ENCODE peak calls at places on chromosomes 1 and 21, in ten cellular contexts. Y is body of pancreas, F is neural progenitor cell, G is tibial nerve, C is brain microvascular endothelial cell, K is pancreas, Z is breast epithelium, P is adrenal gland, S is IMR-90, N is cardiac muscle cell. X is an unnamed sample. For H3K27me3, the result is how much of the 10 kb centered on the place peaks cover.

GRCh38 chr1:28112388-28113311 is 24.2 kb upstream of the EYA3 start:
- DNase-seq in Y (peak), S (peak), C (peak), Z (no peak), N (no peak), P (peak), K (peak), G (no peak), F (peak), X (no peak)

GRCh38 chr1:209988706-209989105 is 50.7 kb downstream of the SYT14 start:
- DNase-seq in Z (no peak), C (no peak), G (no peak), F (no peak), N (no peak), S (no peak), K (no peak), P (no peak), Y (no peak), X (no peak)

GRCh38 chr1:218938259-218938658 is 235.4 kb upstream of the LYPLAL1 start:
- DNase-seq in S (no peak), N (no peak), C (no peak), K (no peak), P (no peak), Y (no peak), F (no peak), Z (no peak), G (no peak), X (no peak)

GRCh38 chr1:58477390-58477789 is 69.1 kb downstream of the OMA1 start:
- DNase-seq in G (no peak), Y (no peak), C (no peak), K (no peak), Z (no peak), F (no peak), S (no peak), N (no peak), P (no peak), X (no peak)

GRCh38 chr1:220300442-220301121 is 28.3 kb upstream of the RAB3GAP2 start:
- DNase-seq in P (peak), S (peak), G (peak), Z (peak), K (peak), Y (peak), F (peak), C (peak), N (peak), X (peak)

GRCh38 chr21:41187537-41188025 is 19.6 kb downstream of the BACE2 start:
- DNase-seq in Z (no peak), Y (no peak), G (no peak), C (no peak), P (no peak), N (no peak), K (no peak), F (no peak), S (no peak), X (no peak)

GRCh38 chr1:117826119-117826518 is 103.3 kb downstream of the GDAP2 start:
- DNase-seq in K (no peak), S (no peak), N (no peak), Z (no peak), Y (no peak), P (no peak), C (no peak), F (no peak), G (no peak), X (no peak)

GRCh38 chr1:16177306-16177705 is 21.4 kb upstream of the EPHA2 start:
- DNase-seq in F (no peak), G (no peak), P (no peak), K (no peak), Y (no peak), C (no peak), S (no peak), N (no peak), Z (no peak), X (no peak)

GRCh38 chr1:66341446-66342089 is 192.4 kb upstream of the SGIP1 start:
- DNase-seq in G (no peak), S (no peak), P (no peak), C (no peak), F (no peak), K (no peak), Y (no peak), N (no peak), Z (no peak), X (no peak)

GRCh38 chr1:81678779-81679178 is 122.0 kb upstream of the ADGRL2 start:
- DNase-seq in P (no peak), Y (no peak), S (no peak), N (no peak), C (no peak), K (no peak), Z (no peak), F (no peak), G (no peak), X (no peak)

GRCh38 chr1:31381394-31382287 is 8.8 kb upstream of the FABP3 start:
- DNase-seq in G (no peak), S (no peak), K (no peak), Y (no peak), N (peak), C (no peak), F (no peak), Z (no peak), P (no peak), X (no peak)

GRCh38 chr1:204728045-204728444 is 42.5 kb upstream of the LRRN2 start:
- DNase-seq in F (no peak), P (no peak), G (no peak), K (no peak), N (no peak), Y (no peak), S (no peak), Z (no peak), C (no peak), X (no peak)

GRCh38 chr1:207124389-207124788 is 20.4 kb downstream of the C4BPA start:
- DNase-seq in P (no peak), N (no peak), Y (no peak), G (no peak), C (no peak), K (no peak), Z (no peak), S (no peak), F (no peak), X (no peak)

GRCh38 chr1:205455581-205456382 is at the start of gene BLACAT1:
- DNase-seq in S (no peak), Z (no peak), C (no peak), N (no peak), K (no peak), F (peak), P (no peak), Y (no peak), G (no peak), X (no peak)

GRCh38 chr1:236953161-236953560 is 51.1 kb downstream of the MT1HL1 start:
- DNase-seq in Y (no peak), G (no peak), F (peak), S (no peak), Z (no peak), C (no peak), P (no peak), K (no peak), N (no peak), X (no peak)

GRCh38 chr1:172145656-172146055 is 274.8 kb upstream of the C1orf105 start:
- DNase-seq in Z (no peak), Y (no peak), S (no peak), N (no peak), G (no peak), K (no peak), P (no peak), C (no peak), F (no peak), X (no peak)

GRCh38 chr1:68143633-68144032 is 88.7 kb downstream of the WLS start:
- DNase-seq in G (no peak), K (no peak), F (no peak), C (no peak), Z (no peak), N (no peak), S (no peak), Y (no peak), P (no peak), X (no peak)

GRCh38 chr1:65149391-65149729 is 1.4 kb downstream of the AK4 start:
- DNase-seq in P (no peak), N (no peak), G (no peak), Y (no peak), C (no peak), F (peak), S (no peak), K (no peak), Z (no peak), X (no peak)

GRCh38 chr1:109274533-109275476 is 8.1 kb downstream of the PSRC1 start:
- DNase-seq in K (peak), Y (peak), Z (peak), F (no peak), P (no peak), G (peak), S (peak), C (no peak), N (no peak), X (no peak)

GRCh38 chr1:47298025-47298699 is 15.8 kb downstream of the STIL start:
- DNase-seq in S (no peak), Z (no peak), N (no peak), K (no peak), C (no peak), F (no peak), G (no peak), P (no peak), Y (no peak), X (no peak)

GRCh38 chr1:63674238-63674864 is 81.1 kb downstream of the PGM1 start:
- DNase-seq in Z (peak), G (peak), N (peak), C (peak), P (peak), F (peak), K (peak), Y (peak), S (peak), X (peak)

GRCh38 chr1:115317101-115318012 is 20.7 kb downstream of the NGF start:
- DNase-seq in N (no peak), S (peak), Z (no peak), Y (no peak), K (no peak), G (no peak), C (no peak), P (no peak), F (no peak), X (no peak)

GRCh38 chr1:27011976-27012563 is 580 bp downstream of the TENT5B start:
- DNase-seq in S (no peak), F (no peak), Y (no peak), K (no peak), N (no peak), P (no peak), Z (no peak), G (no peak), C (no peak), X (no peak)

GRCh38 chr1:217896490-217896889 is 265.3 kb downstream of the SPATA17 start:
- DNase-seq in G (no peak), N (no peak), Z (no peak), Y (no peak), P (no peak), F (no peak), K (no peak), C (no peak), S (no peak), X (no peak)

GRCh38 chr21:34807146-34807880 is 138.5 kb downstream of the CLIC6 start:
- DNase-seq in Y (no peak), F (no peak), K (no peak), N (no peak), S (peak), G (no peak), P (peak), Z (no peak), C (peak), X (peak)

GRCh38 chr1:189939967-189940366 is 537.7 kb downstream of the BRINP3 start:
- DNase-seq in F (no peak), N (no peak), Z (no peak), Y (no peak), P (no peak), G (no peak), S (peak), K (no peak), C (no peak), X (no peak)

GRCh38 chr1:164723296-164723731 is 164.3 kb downstream of the PBX1 start:
- DNase-seq in G (no peak), S (no peak), Z (no peak), P (no peak), F (no peak), N (no peak), K (peak), C (no peak), Y (peak), X (no peak)

GRCh38 chr1:94514095-94514727 is 27.3 kb downstream of the F3 start:
- DNase-seq in S (peak), G (no peak), K (no peak), F (peak), C (peak), N (peak), Z (no peak), Y (peak), P (peak), X (no peak)

GRCh38 chr1:13781228-13781627 is 81.2 kb downstream of the PRDM2 start:
- DNase-seq in Z (no peak), S (no peak), N (no peak), C (no peak), G (no peak), Y (no peak), F (no peak), K (no peak), P (no peak), X (no peak)
- H3K27ac ChIP-seq in Z (peak), S (no peak), N (no peak), C (no peak), G (no peak), Y (no peak), F (no peak), K (no peak), P (peak), X (peak)

GRCh38 chr1:52404975-52405338 is 555 bp downstream of the PRPF38A start:
- DNase-seq in F (no peak), G (no peak), K (no peak), Z (no peak), S (no peak), Y (no peak), P (no peak), N (no peak), C (no peak), X (no peak)
- TF ChIP-seq CTCF in F (no peak), G (no peak), K (no peak), Z (no peak), S (no peak), Y (no peak), P (no peak), N (no peak), C (no peak), X (no peak)

DNA sequence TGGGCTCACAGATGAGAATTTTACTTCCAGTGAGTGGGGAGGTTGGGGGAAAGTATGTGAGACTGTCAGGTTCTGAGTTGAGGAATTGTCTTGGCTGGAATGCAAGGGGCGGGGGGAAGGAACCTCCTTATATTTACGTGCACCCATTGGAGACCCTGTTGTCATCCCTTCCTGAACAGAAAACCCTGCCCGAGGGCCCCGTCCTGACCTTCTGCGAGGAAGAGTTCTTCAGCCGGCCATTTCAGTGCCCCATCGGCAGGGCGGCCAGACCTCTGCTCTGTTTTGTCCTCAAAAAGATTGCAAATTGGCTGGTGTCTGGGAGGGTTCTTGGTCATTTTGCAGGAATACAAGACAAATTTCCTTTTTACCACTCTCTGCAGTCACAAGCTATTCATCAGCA is 7.1 kb downstream of the KIF26B start:
- DNase-seq in N (no peak), F (no peak), Y (no peak), K (no peak), P (no peak), Z (no peak), G (no peak), S (no peak), C (no peak), X (no peak)
- H3K27me3 ChIP-seq in N (under half), F (under half), Y (under half), K (under half), P (under half), Z (under half), G (under half), S (under half), C (under half), X (under half)

GRCh38 chr1:161373442-161373841 is 5.8 kb upstream of the CFAP126 start:
- DNase-seq in N (no peak), Z (no peak), K (no peak), S (no peak), F (no peak), G (no peak), P (no peak), C (no peak), Y (no peak), X (no peak)

GRCh38 chr1:161364332-161364731 is 3.3 kb downstream of the CFAP126 start:
- DNase-seq in P (no peak), N (no peak), G (no peak), K (no peak), Y (no peak), F (no peak), C (no peak), S (no peak), Z (no peak), X (no peak)

GRCh38 chr1:161365207-161365606 is 2.5 kb downstream of the CFAP126 start:
- DNase-seq in K (no peak), C (no peak), F (no peak), N (no peak), Y (no peak), P (no peak), G (no peak), Z (no peak), S (no peak), X (no peak)

GRCh38 chr1:161367684-161368398 is at the start of gene CFAP126:
- DNase-seq in S (peak), G (no peak), Y (peak), N (peak), Z (peak), F (peak), K (peak), P (peak), C (peak), X (no peak)
- H3K27ac ChIP-seq in S (no peak), G (peak), Y (peak), N (peak), Z (peak), F (no peak), K (peak), P (peak), C (peak), X (no peak)

DNA sequence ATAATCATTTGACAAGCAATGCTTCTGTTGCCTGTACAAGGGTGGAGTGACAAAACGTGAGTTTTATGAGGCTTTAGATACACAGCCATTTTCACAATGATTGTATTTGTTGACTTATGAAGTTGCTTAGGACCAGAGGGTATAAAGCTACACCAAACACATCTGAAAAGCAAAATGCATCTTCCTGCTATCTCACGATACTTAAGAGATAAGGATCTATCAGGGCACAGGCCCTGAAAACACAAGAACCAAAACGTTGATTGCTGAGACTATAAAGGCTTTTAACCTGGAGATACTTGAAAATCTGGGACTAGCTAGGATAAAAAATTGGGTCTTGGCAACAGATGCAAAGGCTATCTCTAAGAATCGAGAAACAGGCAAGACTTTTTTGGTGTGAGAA is 115.7 kb downstream of the SLC5A9 start:
- DNase-seq in F (no peak), Y (no peak), G (no peak), K (no peak), Z (no peak), S (no peak), C (no peak), N (no peak), P (no peak), X (no peak)
- TF ChIP-seq CTCF in F (no peak), Y (no peak), G (no peak), K (no peak), Z (no peak), S (no peak), C (no peak), N (no peak), P (no peak), X (no peak)

GRCh38 chr1:223483511-223483910 is 90.3 kb downstream of the CCDC185 start:
- DNase-seq in F (no peak), K (no peak), Z (no peak), G (no peak), S (no peak), P (no peak), C (no peak), Y (no peak), N (no peak), X (no peak)

GRCh38 chr1:223482132-223482531 is 88.9 kb downstream of the CCDC185 start:
- DNase-seq in C (no peak), G (no peak), Y (no peak), P (no peak), K (no peak), N (no peak), S (no peak), F (no peak), Z (no peak), X (no peak)

GRCh38 chr1:223479718-223480425 is 86.7 kb downstream of the CCDC185 start:
- DNase-seq in K (no peak), G (no peak), Y (no peak), P (no peak), Z (no peak), S (no peak), F (no peak), C (no peak), N (peak), X (no peak)

GRCh38 chr1:223479261-223479660 is 86.0 kb downstream of the CCDC185 start:
- DNase-seq in G (no peak), F (no peak), C (no peak), S (no peak), N (no peak), K (no peak), Z (no peak), Y (no peak), P (no peak), X (no peak)

GRCh38 chr1:223482766-223483165 is 89.6 kb downstream of the CCDC185 start:
- DNase-seq in N (no peak), C (no peak), Z (no peak), S (no peak), P (no peak), Y (no peak), K (no peak), G (no peak), F (no peak), X (no peak)
- H3K27me3 ChIP-seq in N (under half), C (under half), Z (under half), S (under half), P (under half), Y (under half), K (under half), G (under half), F (under half), X (under half)

DNA sequence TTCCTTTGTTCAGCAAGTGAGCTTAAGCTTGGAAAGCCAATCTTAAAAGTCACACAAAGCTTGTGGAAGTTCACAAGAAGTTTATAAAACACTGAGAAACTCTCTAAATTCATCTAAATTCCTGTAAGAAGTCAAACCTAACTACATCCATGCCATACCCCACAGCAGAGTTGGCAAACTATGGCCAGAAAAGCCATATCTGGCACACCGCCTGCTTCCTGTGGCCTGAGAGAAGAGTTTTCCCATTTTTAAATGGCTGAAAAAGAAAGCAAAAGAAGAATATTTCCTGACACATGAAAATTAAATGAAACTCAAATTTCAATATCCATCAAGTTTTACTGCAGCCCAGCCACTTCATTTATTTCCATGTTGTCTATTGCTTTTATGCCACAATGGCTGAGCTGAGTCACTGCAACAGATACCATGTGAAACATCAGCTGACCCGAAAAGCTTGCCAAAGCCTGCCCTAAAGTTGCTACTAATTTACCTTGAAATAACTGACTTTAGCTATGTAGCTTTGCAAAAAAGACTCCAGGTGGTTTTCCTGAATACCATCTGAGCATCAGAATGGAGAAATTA is 237.1 kb downstream of the SLC45A1 start:
- DNase-seq in Y (peak), S (peak), C (peak), F (no peak), N (no peak), G (no peak), Z (no peak), K (no peak), P (peak), X (no peak)
- H3K27ac ChIP-seq in Y (no peak), S (no peak), C (no peak), F (no peak), N (no peak), G (no peak), Z (no peak), K (no peak), P (peak), X (no peak)

DNA sequence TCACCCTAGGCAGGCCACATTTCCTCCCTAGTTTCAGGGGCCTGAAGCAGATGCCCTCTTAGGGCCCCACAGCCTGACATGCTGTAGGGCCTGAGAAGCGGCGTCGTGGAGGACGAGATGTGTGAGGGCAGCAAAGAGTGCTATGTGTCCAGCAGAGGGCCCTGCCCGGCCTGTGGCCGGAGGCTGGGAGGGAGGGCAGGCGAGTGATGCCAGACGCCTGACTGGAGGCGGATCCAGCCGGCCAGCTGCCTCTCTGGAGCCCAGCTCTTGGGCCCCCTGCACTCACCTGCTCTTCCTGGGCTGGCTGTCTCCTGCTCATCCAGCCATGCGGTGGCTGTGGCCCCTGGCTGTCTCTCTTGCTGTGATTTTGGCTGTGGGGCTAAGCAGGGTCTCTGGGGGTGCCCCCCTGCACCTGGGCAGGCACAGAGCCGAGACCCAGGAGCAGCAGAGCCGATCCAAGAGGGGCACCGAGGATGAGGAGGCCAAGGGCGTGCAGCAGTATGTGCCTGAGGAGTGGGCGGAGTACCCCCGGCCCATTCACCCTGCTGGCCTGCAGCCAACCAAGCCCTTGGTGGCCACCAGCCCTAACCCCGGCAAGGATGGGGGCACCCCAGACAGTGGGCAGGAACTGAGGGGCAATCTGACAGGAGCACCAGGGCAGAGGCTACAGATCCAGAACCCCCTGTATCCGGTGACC is at the start of gene GPR37L1:
- DNase-seq in Z (no peak), N (peak), S (peak), F (peak), P (peak), C (no peak), G (peak), K (no peak), Y (peak), X (no peak)
- TF ChIP-seq CTCF in Z (no peak), N (peak), S (peak), F (peak), P (peak), C (peak), G (peak), K (no peak), Y (peak), X (peak)